ENCODE peak calls at places on chromosomes 5 and 9, in six cellular contexts. K is lower lobe of right lung, V is endothelial cell of umbilical vein, F is AG04449, C is psoas muscle, G is HCT116. E is an unnamed sample.

GRCh38 chr5:141875795-141876627 is 2.2 kb downstream of the PCDH1 start:
- DNase-seq in K (peak), V (peak), F (no peak), C (no peak), G (no peak), E (peak)

GRCh38 chr5:10513501-10514442 is 50.1 kb upstream of the ANKRD33B start:
- DNase-seq in K (no peak), V (peak), F (peak), C (no peak), G (no peak), E (peak)

GRCh38 chr9:131598121-131598520 is 52.8 kb downstream of the PRRT1B start:
- DNase-seq in K (peak), V (no peak), F (no peak), C (peak), G (no peak), E (no peak)

GRCh38 chr9:91073049-91073810 is 271.6 kb downstream of the SYK start:
- DNase-seq in K (peak), V (no peak), F (no peak), C (no peak), G (no peak), E (no peak)

GRCh38 chr5:67350600-67351315 is 154.2 kb upstream of the CD180 start:
- DNase-seq in K (no peak), V (peak), F (no peak), C (no peak), G (no peak), E (no peak)

GRCh38 chr9:33800886-33801285 is 5.5 kb downstream of the PRSS3 start:
- DNase-seq in K (no peak), V (peak), F (no peak), C (no peak), G (no peak), E (no peak)

GRCh38 chr9:98455256-98455956 is 200.0 kb upstream of the TBC1D2 start:
- DNase-seq in K (no peak), V (no peak), F (no peak), C (no peak), G (no peak), E (no peak)

GRCh38 chr5:29085142-29085541 is 2046.8 kb upstream of the CDH9 start:
- DNase-seq in K (no peak), V (no peak), F (no peak), C (no peak), G (no peak), E (no peak)

GRCh38 chr5:153952893-153953292 is 85.8 kb downstream of the FAM114A2 start:
- DNase-seq in K (no peak), V (no peak), F (no peak), C (no peak), G (no peak), E (no peak)

GRCh38 chr9:119252671-119253299 is 116.5 kb downstream of the BRINP1 start:
- DNase-seq in K (no peak), V (no peak), F (no peak), C (no peak), G (no peak), E (no peak)

GRCh38 chr9:34190996-34191892 is 12.4 kb downstream of the UBAP1 start:
- DNase-seq in K (no peak), V (peak), F (no peak), C (no peak), G (no peak), E (no peak)

GRCh38 chr5:11230890-11231289 is 469.9 kb upstream of the DAP start:
- DNase-seq in K (no peak), V (no peak), F (no peak), C (no peak), G (no peak), E (no peak)

GRCh38 chr9:105444130-105444529 is 3.7 kb upstream of the FSD1L start:
- DNase-seq in K (no peak), V (no peak), F (no peak), C (no peak), G (no peak), E (peak)

GRCh38 chr5:116076496-116076895 is 8.3 kb upstream of the COMMD10 start:
- DNase-seq in K (no peak), V (no peak), F (no peak), C (no peak), G (no peak), E (no peak)

GRCh38 chr5:164563370-164563769 is 1058.0 kb downstream of the MAT2B start:
- DNase-seq in K (no peak), V (no peak), F (no peak), C (no peak), G (no peak), E (no peak)

GRCh38 chr9:134605351-134605968 is 36.1 kb upstream of the COL5A1 start:
- DNase-seq in K (no peak), V (no peak), F (no peak), C (no peak), G (no peak), E (no peak)

GRCh38 chr5:151523335-151523734 is 67.8 kb downstream of the FAT2 start:
- DNase-seq in K (no peak), V (peak), F (no peak), C (no peak), G (peak), E (no peak)

GRCh38 chr9:127139775-127140174 is 17.3 kb upstream of the ANGPTL2 start:
- DNase-seq in K (no peak), V (no peak), F (no peak), C (no peak), G (no peak), E (no peak)

GRCh38 chr9:12774861-12775367 is at the start of gene LURAP1L:
- DNase-seq in K (no peak), V (peak), F (no peak), C (no peak), G (peak), E (peak)

GRCh38 chr9:126442636-126443035 is 116.0 kb downstream of the MVB12B start:
- DNase-seq in K (no peak), V (no peak), F (no peak), C (no peak), G (no peak), E (no peak)

GRCh38 chr9:120642129-120642528 is 62.2 kb upstream of the CDK5RAP2 start:
- DNase-seq in K (no peak), V (no peak), F (no peak), C (no peak), G (no peak), E (no peak)

GRCh38 chr5:148011407-148012124 is 52.2 kb upstream of the SPINK5 start:
- DNase-seq in K (no peak), V (peak), F (no peak), C (no peak), G (peak), E (peak)

GRCh38 chr9:91844170-91844569 is 105.9 kb downstream of the ROR2 start:
- DNase-seq in K (peak), V (no peak), F (no peak), C (no peak), G (no peak), E (no peak)

GRCh38 chr9:34715639-34716215 is 5.8 kb upstream of the CCL21 start:
- DNase-seq in K (no peak), V (no peak), F (no peak), C (no peak), G (no peak), E (no peak)

GRCh38 chr9:20321683-20322082 is 300.6 kb downstream of the MLLT3 start:
- DNase-seq in K (no peak), V (no peak), F (no peak), C (no peak), G (no peak), E (no peak)

GRCh38 chr9:94656190-94656589 is 16.9 kb upstream of the FBP1 start:
- DNase-seq in K (no peak), V (no peak), F (no peak), C (no peak), G (no peak), E (no peak)

GRCh38 chr5:171700331-171700935 is 85.2 kb upstream of the SMIM23 start:
- DNase-seq in K (no peak), V (no peak), F (no peak), C (no peak), G (no peak), E (no peak)

GRCh38 chr5:145463634-145464033 is 371.5 kb downstream of the PRELID2 start:
- DNase-seq in K (no peak), V (no peak), F (no peak), C (no peak), G (no peak), E (no peak)

GRCh38 chr5:36367524-36367923 is 65.8 kb upstream of the RANBP3L start:
- DNase-seq in K (no peak), V (no peak), F (peak), C (no peak), G (no peak), E (no peak)

GRCh38 chr5:1182360-1182632 is 19.1 kb upstream of the SLC6A19 start:
- DNase-seq in K (no peak), V (no peak), F (no peak), C (peak), G (no peak), E (no peak)

GRCh38 chr9:94639045-94639995 is at the start of gene FBP1:
- DNase-seq in K (peak), V (peak), F (no peak), C (peak), G (no peak), E (peak)

GRCh38 chr9:127574089-127574921 is 37.8 kb upstream of the STXBP1 start:
- DNase-seq in K (peak), V (no peak), F (no peak), C (no peak), G (no peak), E (peak)

GRCh38 chr5:10288600-10289213 is 19.0 kb downstream of the CMBL start:
- DNase-seq in K (peak), V (no peak), F (no peak), C (peak), G (no peak), E (peak)

GRCh38 chr9:132673355-132673754 is 3.1 kb downstream of the GTF3C4 start:
- DNase-seq in K (no peak), V (peak), F (no peak), C (no peak), G (no peak), E (no peak)

GRCh38 chr9:70389642-70390266 is 24.7 kb downstream of the KLF9 start:
- DNase-seq in K (no peak), V (peak), F (no peak), C (peak), G (no peak), E (no peak)

GRCh38 chr5:111472096-111472495 is 40.2 kb downstream of the STARD4 start:
- DNase-seq in K (no peak), V (no peak), F (no peak), C (no peak), G (no peak), E (no peak)

GRCh38 chr5:179129607-179130071 is 69.5 kb downstream of the ZNF354C start:
- DNase-seq in K (peak), V (no peak), F (no peak), C (no peak), G (no peak), E (no peak)

GRCh38 chr9:37542895-37543294 is 33.3 kb downstream of the FBXO10 start:
- DNase-seq in K (no peak), V (no peak), F (no peak), C (no peak), G (no peak), E (no peak)

GRCh38 chr5:685262-686171 is 7.6 kb downstream of the TPPP start:
- DNase-seq in K (no peak), V (no peak), F (no peak), C (peak), G (no peak), E (no peak)

DNA sequence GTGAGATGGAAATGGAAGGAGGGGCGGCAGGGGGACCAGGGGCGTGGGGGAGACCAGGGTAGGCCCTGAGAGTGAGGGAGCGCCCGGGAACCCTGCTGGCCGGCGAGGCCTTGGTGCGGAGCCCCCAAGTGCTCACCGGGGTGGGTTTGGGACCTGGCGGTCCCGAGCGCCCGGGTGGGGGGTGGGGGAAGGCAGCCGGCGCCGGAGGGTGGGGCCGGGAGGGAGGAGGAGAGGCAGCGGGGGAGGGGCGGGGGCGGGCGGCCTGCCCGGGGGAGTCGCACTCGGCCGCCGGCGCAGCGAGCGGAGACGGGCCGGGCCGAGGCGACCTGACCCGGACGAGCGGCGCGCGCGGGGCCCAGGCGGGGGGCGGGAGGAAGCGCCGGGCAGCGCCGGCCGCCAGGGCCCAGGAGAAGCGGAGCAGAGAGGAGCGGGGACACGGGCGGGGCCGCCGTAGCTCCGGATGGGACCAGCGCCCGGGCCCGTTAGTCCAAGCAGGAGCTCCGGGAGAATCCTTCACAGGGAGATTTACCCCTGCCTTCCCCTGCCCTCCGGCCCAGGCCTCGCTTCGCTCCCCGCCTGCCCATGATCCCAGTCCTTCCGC is at the start of gene NPR2:
- DNase-seq in K (no peak), V (peak), F (no peak), C (peak), G (no peak), E (no peak)
- H3K4me3 ChIP-seq in K (peak), V (peak), F (peak), C (peak), G (no peak), E (no peak)

GRCh38 chr9:122099271-122099869 is 6.3 kb upstream of the TTLL11 start:
- DNase-seq in K (peak), V (peak), F (no peak), C (peak), G (peak), E (peak)
- H3K4me3 ChIP-seq in K (peak), V (no peak), F (no peak), C (peak), G (no peak), E (no peak)

DNA sequence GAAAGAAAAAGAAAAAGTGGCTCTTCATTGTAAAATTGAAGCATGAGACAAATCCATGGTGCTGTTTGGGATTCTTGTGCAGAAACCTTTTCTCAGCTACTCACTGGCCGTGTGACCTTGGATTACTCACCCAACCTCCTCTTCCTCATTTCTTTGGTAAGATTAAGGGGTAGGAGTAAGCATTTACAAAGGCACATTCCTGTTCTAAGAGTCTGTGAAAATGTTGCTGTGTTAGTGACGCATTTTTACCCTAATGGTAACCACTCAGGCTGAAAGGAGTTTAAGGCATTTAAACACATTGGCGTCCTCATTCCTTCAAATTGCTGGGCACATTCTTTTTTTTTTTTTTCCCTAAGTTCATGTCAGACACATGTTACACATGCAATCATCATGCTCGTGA is 4.3 kb downstream of the RAI14 start:
- DNase-seq in K (no peak), V (peak), F (peak), C (no peak), G (no peak), E (no peak)
- H3K4me3 ChIP-seq in K (no peak), V (no peak), F (peak), C (no peak), G (no peak), E (no peak)

GRCh38 chr5:159022178-159022556 is 77.5 kb downstream of the EBF1 start:
- DNase-seq in K (peak), V (no peak), F (no peak), C (peak), G (no peak), E (no peak)
- H3K4me3 ChIP-seq in K (peak), V (no peak), F (peak), C (peak), G (no peak), E (no peak)

DNA sequence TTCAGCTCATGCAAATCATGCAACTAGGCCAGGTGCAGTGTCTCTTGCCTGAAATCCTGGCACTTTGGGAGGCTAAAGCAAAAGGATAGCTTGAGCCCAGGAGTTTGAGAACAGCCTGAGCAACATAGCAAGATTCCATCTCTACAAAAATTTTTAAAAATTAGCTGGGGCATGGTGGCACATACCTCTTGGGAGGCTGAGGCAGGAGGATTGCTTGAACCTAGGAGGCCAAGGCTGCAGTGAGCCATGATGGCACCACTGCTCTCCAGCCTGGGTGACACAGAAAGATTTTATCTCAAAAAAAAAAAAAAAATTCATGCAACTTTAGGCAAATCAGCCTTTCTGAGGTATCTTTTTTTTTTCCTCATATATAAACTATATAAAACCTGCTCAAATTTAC is 35.6 kb upstream of the CCNB1 start:
- DNase-seq in K (no peak), V (no peak), F (no peak), C (no peak), G (no peak), E (no peak)
- H3K4me3 ChIP-seq in K (no peak), V (no peak), F (no peak), C (no peak), G (no peak), E (no peak)

GRCh38 chr5:72179816-72180440 is 72.7 kb downstream of the MAP1B start:
- DNase-seq in K (no peak), V (no peak), F (no peak), C (no peak), G (no peak), E (no peak)

GRCh38 chr5:72177538-72177937 is 70.3 kb downstream of the MAP1B start:
- DNase-seq in K (no peak), V (no peak), F (no peak), C (no peak), G (no peak), E (no peak)

GRCh38 chr5:72183231-72183630 is 76.0 kb downstream of the MAP1B start:
- DNase-seq in K (no peak), V (no peak), F (no peak), C (no peak), G (no peak), E (no peak)

GRCh38 chr5:72180925-72181324 is 73.7 kb downstream of the MAP1B start:
- DNase-seq in K (no peak), V (no peak), F (no peak), C (no peak), G (no peak), E (no peak)

GRCh38 chr5:72178910-72179815 is 71.9 kb downstream of the MAP1B start:
- DNase-seq in K (no peak), V (no peak), F (peak), C (peak), G (peak), E (peak)
- H3K4me3 ChIP-seq in K (no peak), V (no peak), F (peak), C (peak), G (peak), E (no peak)

GRCh38 chr9:129857207-129857606 is 21.9 kb downstream of the USP20 start:
- DNase-seq in K (no peak), V (no peak), F (no peak), C (no peak), G (no peak), E (no peak)

GRCh38 chr9:129861447-129861827 is 26.2 kb downstream of the USP20 start:
- DNase-seq in K (no peak), V (no peak), F (no peak), C (no peak), G (no peak), E (no peak)

GRCh38 chr9:129860653-129861446 is 25.6 kb downstream of the USP20 start:
- DNase-seq in K (no peak), V (no peak), F (no peak), C (no peak), G (no peak), E (no peak)

GRCh38 chr9:129854588-129855110 is 19.4 kb downstream of the USP20 start:
- DNase-seq in K (no peak), V (no peak), F (no peak), C (no peak), G (no peak), E (no peak)

GRCh38 chr9:129858167-129858962 is 23.1 kb downstream of the USP20 start:
- DNase-seq in K (no peak), V (no peak), F (no peak), C (no peak), G (no peak), E (no peak)
- H3K4me3 ChIP-seq in K (no peak), V (no peak), F (no peak), C (no peak), G (no peak), E (no peak)

E was measured in PC-9.